ENCODE peak calls at places on chromosomes 13 and 19, in four cellular contexts. M is bronchial epithelial cell; X is lower lobe of right lung; H is CD8-positive, alpha-beta memory T cell. E is an unnamed sample.

GRCh38 chr19:46783670-46784069 is 4.7 kb downstream of the SLC1A5 start:
- DNase-seq in M (no peak), X (no peak), H (no peak), E (no peak)

GRCh38 chr13:29131159-29131558 is 311.0 kb downstream of the MTUS2 start:
- DNase-seq in M (no peak), X (no peak), H (no peak), E (no peak)

GRCh38 chr13:32284927-32285632 is 30.1 kb downstream of the ZAR1L start:
- DNase-seq in M (peak), X (no peak), H (no peak), E (no peak)

GRCh38 chr13:20182231-20182846 is 10.4 kb downstream of the GJB2 start:
- DNase-seq in M (peak), X (no peak), H (peak), E (no peak)

GRCh38 chr19:52670046-52670445 is 31.9 kb upstream of the ZNF83 start:
- DNase-seq in M (peak), X (no peak), H (no peak), E (no peak)

GRCh38 chr19:18339703-18340102 is 695 bp upstream of the PGPEP1 start:
- DNase-seq in M (no peak), X (no peak), H (no peak), E (no peak)

GRCh38 chr13:41130356-41130755 is 2.2 kb downstream of the KBTBD6 start:
- DNase-seq in M (no peak), X (no peak), H (no peak), E (no peak)

GRCh38 chr13:95100525-95101121 is 200.6 kb downstream of the ABCC4 start:
- DNase-seq in M (peak), X (no peak), H (no peak), E (no peak)